ENCODE peak calls at places on chromosomes 2 and 18, in six cellular contexts. B is CD4-positive, alpha-beta T cell; K is foreskin fibroblast; W is GM20000; G is uterus; S is GM13977. R is an unnamed sample.

GRCh38 chr2:128584296-128584900 is 265.7 kb upstream of the HS6ST1 start:
- DNase-seq in B (no peak), S (no peak), W (no peak), G (no peak), K (peak; percentile 90), R (peak; percentile 79)

GRCh38 chr2:216761119-216761518 is 65.8 kb upstream of the IGFBP5 start:
- DNase-seq in W (no peak), B (no peak), K (no peak), G (no peak), S (no peak), R (no peak)

GRCh38 chr2:20635698-20636584 is 15.0 kb downstream of the HS1BP3 start:
- DNase-seq in G (peak; percentile 91), S (peak; percentile 89), W (peak; percentile 83), B (no peak), K (peak; percentile 79), R (peak; percentile 70)

GRCh38 chr2:203591642-203592041 is 56.5 kb upstream of the RAPH1 start:
- DNase-seq in S (no peak), K (no peak), G (no peak), W (no peak), B (no peak), R (no peak)

GRCh38 chr2:158724803-158725271 is 70.3 kb upstream of the DAPL1 start:
- DNase-seq in S (no peak), K (peak; percentile 18), B (no peak), G (no peak), W (no peak), R (no peak)

GRCh38 chr2:226115102-226115831 is 684.4 kb downstream of the IRS1 start:
- DNase-seq in K (peak; percentile 95), S (no peak), W (no peak), G (no peak), B (no peak), R (peak; percentile 85)

GRCh38 chr2:207248702-207249355 is 83.1 kb upstream of the KLF7 start:
- DNase-seq in K (no peak), W (no peak), B (no peak), G (no peak), S (no peak), R (no peak)

GRCh38 chr2:85959191-85959590 is 70.4 kb upstream of the ST3GAL5 start:
- DNase-seq in K (no peak), W (no peak), B (no peak), G (no peak), S (no peak), R (no peak)

GRCh38 chr2:75424936-75425619 is 135.7 kb downstream of the EVA1A start:
- DNase-seq in S (no peak), G (no peak), W (no peak), B (no peak), K (peak; percentile 4), R (no peak)

GRCh38 chr2:8249769-8250168 is 432.1 kb upstream of the ID2 start:
- DNase-seq in B (no peak), K (no peak), W (no peak), S (no peak), G (no peak), R (no peak)

GRCh38 chr2:188452084-188452483 is 160.4 kb downstream of the GULP1 start:
- DNase-seq in B (no peak), S (no peak), W (no peak), K (peak; percentile 16), G (no peak), R (no peak)

GRCh38 chr2:188450740-188451480 is 159.2 kb downstream of the GULP1 start:
- DNase-seq in G (no peak), S (no peak), K (peak; percentile 40), B (no peak), W (no peak), R (peak; percentile 20)

DNA sequence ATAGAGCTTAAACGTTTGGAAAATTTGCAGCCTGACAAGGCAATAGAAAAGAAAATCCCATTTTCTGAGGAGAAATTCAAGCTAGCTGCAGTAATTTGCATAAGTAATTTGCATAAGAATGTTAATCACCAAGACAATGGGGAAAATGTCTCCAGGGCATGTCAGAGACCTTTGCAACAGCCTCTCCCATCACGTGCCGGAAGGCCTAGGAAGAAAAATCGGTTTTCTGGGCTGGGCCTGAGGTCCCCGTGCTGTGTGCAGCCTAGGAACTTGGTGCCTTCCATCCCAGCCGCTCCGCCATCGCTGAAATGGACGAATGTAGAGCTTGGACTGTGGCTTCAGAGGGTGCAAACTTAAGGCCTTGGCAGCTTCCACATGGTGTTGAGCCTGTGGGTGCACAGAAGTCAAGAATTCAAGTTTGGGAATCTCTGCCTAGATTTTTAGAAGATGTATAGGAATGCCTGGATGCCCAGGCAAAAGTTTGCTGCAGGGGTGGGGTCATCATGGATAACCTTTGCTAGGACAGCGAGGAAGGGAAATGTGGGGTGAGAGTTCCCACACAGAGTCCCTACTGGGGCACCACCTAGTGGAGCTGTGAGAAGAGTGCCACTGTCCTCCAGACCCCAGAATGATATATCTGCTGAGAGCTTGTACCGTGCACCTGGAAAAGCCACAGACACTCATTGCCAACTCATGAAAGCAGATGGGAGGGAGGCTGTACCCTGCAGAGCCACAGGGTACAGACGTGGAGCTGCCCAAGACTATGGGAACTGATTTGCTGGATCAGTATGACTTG is 164.6 kb downstream of the GULP1 start:
- DNase-seq in B (no peak), W (no peak), K (no peak), S (no peak), G (no peak), R (no peak)
- TF ChIP-seq CTCF in B (no peak), W (peak; percentile 5), K (no peak), S (peak; percentile 33), G (no peak), R (no peak)

GRCh38 chr18:79093986-79094385 is 24.8 kb downstream of the ATP9B start:
- DNase-seq in S (no peak), W (no peak), G (no peak), K (no peak), B (no peak), R (no peak)
- TF ChIP-seq CTCF in S (no peak), W (no peak), G (no peak), K (no peak), B (no peak), R (no peak)

GRCh38 chr2:9473308-9473984 is 905 bp upstream of the IAH1 start:
- DNase-seq in W (peak; percentile 49), K (no peak), G (no peak), S (no peak), B (no peak), R (no peak)
- TF ChIP-seq CTCF in W (no peak), K (no peak), G (no peak), S (peak; percentile 30), B (no peak), R (peak; percentile 1)

DNA sequence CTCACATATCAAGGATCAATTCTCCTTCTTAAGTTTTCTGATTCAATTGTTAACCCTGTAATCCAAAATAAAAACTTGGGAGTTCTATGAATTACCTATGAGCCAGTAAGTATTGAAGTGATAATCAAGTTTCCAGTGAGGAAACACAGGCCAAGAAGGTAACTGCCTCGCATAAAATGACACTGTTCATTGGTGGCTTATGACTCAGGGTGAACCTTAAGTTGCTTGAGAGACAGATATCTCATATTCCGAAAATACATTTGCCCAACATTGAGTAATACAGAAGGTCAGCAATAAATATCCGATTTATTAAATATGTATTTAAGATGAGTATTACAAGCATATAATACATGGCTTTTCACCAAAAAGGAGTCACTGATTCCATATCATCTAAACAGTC is 31.9 kb downstream of the PSME4 start:
- DNase-seq in G (no peak), K (no peak), W (no peak), S (no peak), B (no peak), R (no peak)
- TF ChIP-seq CTCF in G (no peak), K (no peak), W (no peak), S (no peak), B (no peak), R (no peak)

R was measured in AG09319.